ENCODE peak calls at places on chromosomes 7 and 10, in four cellular contexts. X is brain microvascular endothelial cell, G is PC-3, C is adipocyte. I is an unnamed sample.

GRCh38 chr7:55024776-55025175 is 6.0 kb downstream of the EGFR start:
- DNase-seq in X (peak), G (no peak), C (peak), I (no peak)

GRCh38 chr10:100186253-100186780 is 488 bp upstream of the ERLIN1 start:
- DNase-seq in X (no peak), G (peak), C (peak), I (no peak)

GRCh38 chr7:141053626-141054025 is 20.2 kb upstream of the TMEM178B start:
- DNase-seq in X (no peak), G (no peak), C (no peak), I (no peak)

GRCh38 chr7:100825215-100825671 is 2.1 kb downstream of the EPHB4 start:
- DNase-seq in X (no peak), G (peak), C (peak), I (no peak)

GRCh38 chr7:81846398-81846797 is 76.6 kb upstream of the HGF start:
- DNase-seq in X (peak), G (no peak), C (peak), I (peak)

GRCh38 chr10:1434912-1435692 is 302.2 kb downstream of the ADARB2 start:
- DNase-seq in X (no peak), G (no peak), C (no peak), I (no peak)

GRCh38 chr10:89466599-89467035 is 52.2 kb downstream of the IFIT5 start:
- DNase-seq in X (peak), G (peak), C (peak), I (no peak)

GRCh38 chr7:95609277-95609971 is 13.1 kb upstream of the PDK4 start:
- DNase-seq in X (peak), G (peak), C (peak), I (peak)

GRCh38 chr10:73647211-73647874 is 6.1 kb upstream of the MYOZ1 start:
- DNase-seq in X (no peak), G (no peak), C (no peak), I (no peak)

GRCh38 chr10:44314802-44315460 is 70.0 kb downstream of the CXCL12 start:
- DNase-seq in X (no peak), G (no peak), C (no peak), I (no peak)

GRCh38 chr7:155553871-155554270 is 7.5 kb upstream of the CNPY1 start:
- DNase-seq in X (no peak), G (no peak), C (no peak), I (no peak)

GRCh38 chr7:82530361-82530760 is 86.8 kb upstream of the CACNA2D1 start:
- DNase-seq in X (peak), G (no peak), C (no peak), I (no peak)

GRCh38 chr7:16268821-16269768 is 152.2 kb downstream of the CRPPA start:
- DNase-seq in X (peak), G (peak), C (peak), I (peak)

GRCh38 chr10:68900427-68901105 is 549 bp upstream of the DDX50 start:
- DNase-seq in X (peak), G (no peak), C (peak), I (peak)

GRCh38 chr10:29703276-29703675 is 68.5 kb upstream of the SVIL start:
- DNase-seq in X (no peak), G (no peak), C (no peak), I (no peak)

GRCh38 chr7:16028103-16028502 is 341.6 kb upstream of the MEOX2 start:
- DNase-seq in X (peak), G (peak), C (peak), I (peak)

GRCh38 chr10:86523348-86523747 is 1.8 kb upstream of the WAPL start:
- DNase-seq in X (no peak), G (peak), C (peak), I (no peak)

GRCh38 chr10:31584098-31584631 is 265.1 kb downstream of the ZEB1 start:
- DNase-seq in X (no peak), G (no peak), C (no peak), I (no peak)

GRCh38 chr7:25303380-25304321 is 75.4 kb upstream of the NPVF start:
- DNase-seq in X (no peak), G (no peak), C (no peak), I (no peak)

GRCh38 chr10:34581871-34582532 is 233.1 kb downstream of the PARD3 start:
- DNase-seq in X (no peak), G (peak), C (peak), I (peak)

GRCh38 chr10:74854610-74855009 is 28.2 kb downstream of the KAT6B start:
- DNase-seq in X (no peak), G (no peak), C (no peak), I (no peak)

I was measured in GM04504.